ENCODE peak calls at places on chromosomes 4 and X, in five cellular contexts. G, S, A, E and P are unnamed samples.
A peak's percentile ranks its signal among the peaks of the same experiment; 100 is the strongest.

GRCh38 chrX:1391707-1392375 is at the start of gene SLC25A6:
- DNase-seq in G (peak; percentile 80), S (peak; percentile 99), A (peak; percentile 95), E (peak; percentile 91), P (no peak)

GRCh38 chr4:1872918-1873269 is 1.7 kb downstream of the NSD2 start:
- DNase-seq in G (no peak), S (no peak), A (no peak), E (no peak), P (peak; percentile 47)

GRCh38 chrX:132226169-132226568 is 6.9 kb upstream of the RAP2C start:
- DNase-seq in G (no peak), S (no peak), A (no peak), E (no peak), P (peak; percentile 22)

GRCh38 chrX:3788494-3789233 is 75.2 kb upstream of the PRKX start:
- DNase-seq in G (no peak), S (no peak), A (no peak), E (no peak), P (no peak)

GRCh38 chr4:4687100-4687499 is 145.3 kb upstream of the STX18 start:
- DNase-seq in G (no peak), S (no peak), A (no peak), E (no peak), P (no peak)

GRCh38 chr4:74109894-74110605 is 11.1 kb upstream of the CXCL2 start:
- DNase-seq in G (no peak), S (no peak), A (no peak), E (peak; percentile 33), P (no peak)

GRCh38 chr4:172785623-172786022 is 383.0 kb upstream of the GALNT7 start:
- DNase-seq in G (no peak), S (no peak), A (no peak), E (no peak), P (no peak)

GRCh38 chr4:8557151-8558076 is 22.8 kb upstream of the GPR78 start:
- DNase-seq in G (no peak), S (no peak), A (no peak), E (no peak), P (no peak)

GRCh38 chrX:132615396-132616131 is 126.7 kb upstream of the MBNL3 start:
- DNase-seq in G (peak; percentile 11), S (peak; percentile 40), A (peak; percentile 38), E (no peak), P (peak; percentile 88)

GRCh38 chr4:139665690-139666529 is at the start of gene MGST2:
- DNase-seq in G (peak; percentile 20), S (peak; percentile 90), A (peak; percentile 88), E (peak; percentile 62), P (peak; percentile 72)

GRCh38 chr4:40621229-40621591 is 8.5 kb downstream of the RBM47 start:
- DNase-seq in G (no peak), S (no peak), A (no peak), E (no peak), P (no peak)

GRCh38 chr4:84218002-84218401 is 281.1 kb downstream of the NKX6-1 start:
- DNase-seq in G (no peak), S (no peak), A (no peak), E (no peak), P (no peak)

GRCh38 chr4:7366180-7366957 is 68.4 kb downstream of the PSAPL1 start:
- DNase-seq in G (no peak), S (no peak), A (no peak), E (no peak), P (no peak)

GRCh38 chrX:79243691-79244090 is 99.2 kb downstream of the GPR174 start:
- DNase-seq in G (no peak), S (no peak), A (no peak), E (no peak), P (no peak)

GRCh38 chr4:47071863-47072441 is 40.6 kb downstream of the GABRB1 start:
- DNase-seq in G (no peak), S (no peak), A (no peak), E (no peak), P (no peak)

GRCh38 chrX:29297171-29297800 is 710.0 kb downstream of the IL1RAPL1 start:
- DNase-seq in G (no peak), S (no peak), A (no peak), E (no peak), P (no peak)

GRCh38 chr4:139530833-139531427 is 25.1 kb downstream of the SETD7 start:
- DNase-seq in G (no peak), S (peak; percentile 34), A (peak; percentile 75), E (peak; percentile 72), P (peak; percentile 70)

GRCh38 chrX:136055651-136056221 is 70.5 kb downstream of the SLC9A6 start:
- DNase-seq in G (no peak), S (peak; percentile 38), A (no peak), E (no peak), P (no peak)

GRCh38 chr4:84877051-84877833 is 89.2 kb downstream of the WDFY3 start:
- DNase-seq in G (no peak), S (no peak), A (no peak), E (no peak), P (peak; percentile 73)

GRCh38 chr4:10640535-10641159 is 43.9 kb downstream of the CLNK start:
- DNase-seq in G (no peak), S (peak; percentile 30), A (no peak), E (no peak), P (no peak)

GRCh38 chr4:2714071-2714770 is 41.9 kb downstream of the TNIP2 start:
- DNase-seq in G (no peak), S (peak; percentile 42), A (no peak), E (no peak), P (no peak)

GRCh38 chrX:138889152-138889551 is 177.6 kb upstream of the FGF13 start:
- DNase-seq in G (no peak), S (no peak), A (no peak), E (no peak), P (no peak)

GRCh38 chr4:189773909-189774308 is 166.8 kb upstream of the FRG1 start:
- DNase-seq in G (no peak), S (no peak), A (no peak), E (no peak), P (no peak)

GRCh38 chrX:154515803-154516654 is at the start of gene FAM3A:
- DNase-seq in G (peak; percentile 66), S (peak; percentile 95), A (peak; percentile 90), E (peak; percentile 45), P (peak; percentile 93)
- TF ChIP-seq POLR2A in G (peak; percentile 70), S (peak; percentile 82), A (peak; percentile 83), E (peak; percentile 76), P (peak; percentile 82)

GRCh38 chr4:87046111-87046510 is 111.3 kb downstream of the AFF1 start:
- DNase-seq in G (no peak), S (no peak), A (no peak), E (no peak), P (no peak)

GRCh38 chr4:87047281-87047798 is 112.5 kb downstream of the AFF1 start:
- DNase-seq in G (no peak), S (no peak), A (no peak), E (no peak), P (no peak)

GRCh38 chr4:87044511-87045369 is 109.9 kb downstream of the AFF1 start:
- DNase-seq in G (no peak), S (peak; percentile 51), A (peak; percentile 43), E (no peak), P (peak; percentile 72)

GRCh38 chr4:87042986-87043820 is 108.4 kb downstream of the AFF1 start:
- DNase-seq in G (no peak), S (no peak), A (no peak), E (no peak), P (no peak)

DNA sequence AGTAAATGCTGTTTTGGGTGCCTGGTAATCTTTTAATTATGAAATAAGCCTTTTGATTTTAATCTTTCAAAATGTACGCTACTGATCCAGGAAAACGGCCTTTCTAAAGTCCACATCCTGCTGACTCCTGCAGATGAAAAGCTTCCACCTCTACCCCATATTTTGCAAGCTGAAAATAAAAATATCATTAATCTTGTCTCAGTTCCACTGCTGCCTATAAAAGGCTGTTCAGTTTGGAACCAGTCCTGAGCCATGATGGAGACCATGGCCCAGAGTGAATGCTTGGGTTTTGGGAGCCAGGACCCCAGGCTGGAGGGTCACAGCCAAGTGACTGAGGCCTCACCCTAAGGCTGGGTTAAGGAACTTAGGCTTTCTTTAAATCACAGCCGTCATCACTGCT is 110.8 kb downstream of the AFF1 start:
- DNase-seq in G (no peak), S (no peak), A (no peak), E (no peak), P (no peak)
- TF ChIP-seq POLR2A in G (no peak), S (no peak), A (no peak), E (no peak), P (no peak)

GRCh38 chrX:12977761-12978204 is 2.9 kb downstream of the TMSB4X start:
- DNase-seq in G (no peak), S (no peak), A (no peak), E (no peak), P (no peak)

GRCh38 chrX:12979630-12980015 is 4.7 kb downstream of the TMSB4X start:
- DNase-seq in G (no peak), S (no peak), A (no peak), E (no peak), P (no peak)

GRCh38 chrX:12975999-12976558 is 1.2 kb downstream of the TMSB4X start:
- DNase-seq in G (no peak), S (peak; percentile 50), A (peak; percentile 60), E (peak; percentile 55), P (peak; percentile 58)

GRCh38 chrX:12979011-12979629 is 4.2 kb downstream of the TMSB4X start:
- DNase-seq in G (no peak), S (no peak), A (no peak), E (no peak), P (no peak)

GRCh38 chrX:12978205-12979010 is 3.5 kb downstream of the TMSB4X start:
- DNase-seq in G (no peak), S (no peak), A (peak; percentile 44), E (no peak), P (peak; percentile 33)
- TF ChIP-seq POLR2A in G (peak; percentile 60), S (no peak), A (peak; percentile 61), E (peak; percentile 37), P (no peak)

GRCh38 chr4:109560687-109561452 is 824 bp downstream of the MCUB start:
- DNase-seq in G (peak; percentile 67), S (peak; percentile 41), A (peak; percentile 38), E (peak; percentile 34), P (peak; percentile 50)

GRCh38 chr4:109559625-109559982 is 442 bp upstream of the MCUB start:
- DNase-seq in G (peak; percentile 15), S (peak; percentile 36), A (no peak), E (peak; percentile 7), P (no peak)

GRCh38 chr4:109557433-109557832 is 2.6 kb upstream of the MCUB start:
- DNase-seq in G (no peak), S (no peak), A (no peak), E (no peak), P (no peak)

GRCh38 chr4:109562457-109563237 is 2.6 kb downstream of the MCUB start:
- DNase-seq in G (no peak), S (no peak), A (no peak), E (no peak), P (no peak)

DNA sequence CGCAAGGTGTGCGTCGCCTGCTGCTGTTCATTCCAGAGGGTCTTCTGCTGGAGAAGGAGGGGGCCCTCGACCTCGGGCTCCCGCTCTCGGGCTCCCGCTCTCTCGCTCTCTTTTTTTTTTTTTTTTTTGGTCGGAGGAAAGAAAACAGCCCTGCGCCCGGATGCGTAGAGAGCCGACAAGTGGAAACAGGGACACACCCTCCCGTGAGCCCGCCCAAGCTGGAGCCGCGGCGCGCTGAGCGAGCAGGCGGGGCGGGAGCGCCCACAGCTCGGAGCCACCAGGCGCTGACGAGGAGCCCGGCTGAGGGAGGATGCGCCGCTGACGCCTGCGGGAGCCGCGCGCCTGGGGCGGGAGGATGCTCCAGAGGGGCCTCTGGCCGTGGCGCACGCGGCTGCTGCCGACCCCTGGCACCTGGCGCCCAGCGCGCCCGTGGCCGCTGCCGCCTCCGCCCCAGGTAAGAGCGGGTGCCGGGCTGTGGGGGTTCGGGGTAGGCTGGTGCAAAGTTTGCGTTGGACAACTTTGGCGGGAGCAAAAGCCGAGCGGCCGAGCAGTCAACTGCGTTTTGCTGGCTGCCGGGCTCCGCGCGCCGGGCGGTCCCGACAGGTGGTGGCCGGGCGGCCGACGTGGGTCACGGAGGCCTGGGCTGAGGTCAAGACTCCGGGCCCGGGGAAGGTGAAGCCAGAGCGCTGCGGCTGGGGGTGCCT is at the start of gene MCUB:
- DNase-seq in G (peak; percentile 87), S (peak; percentile 90), A (peak; percentile 86), E (peak; percentile 82), P (peak; percentile 94)
- TF ChIP-seq POLR2A in G (peak; percentile 70), S (no peak), A (peak; percentile 37), E (peak; percentile 43), P (peak; percentile 85)